ENCODE peak calls at places on chromosomes 16 and 17, in four cellular contexts. N is left lung, U is IMR-90, H is body of pancreas. E is an unnamed sample. For H3K4me1, the result is how much of the 10 kb centered on the place peaks cover.

GRCh38 chr16:6209355-6209930 is 1111.8 kb upstream of the EEF2KMT start:
- DNase-seq in H (no peak), N (no peak), U (no peak), E (no peak)

GRCh38 chr16:29857133-29857760 is 5.8 kb downstream of the CDIPT start:
- DNase-seq in N (no peak), U (peak), H (no peak), E (no peak)

GRCh38 chr17:74332763-74333220 is 6.8 kb downstream of the KIF19 start:
- DNase-seq in N (no peak), H (no peak), U (no peak), E (no peak)

GRCh38 chr17:14744716-14745115 is 443.8 kb downstream of the HS3ST3B1 start:
- DNase-seq in H (no peak), N (no peak), U (peak), E (no peak)

GRCh38 chr17:82696916-82697807 is 1.3 kb downstream of the RAB40B start:
- DNase-seq in N (peak), H (no peak), U (no peak), E (no peak)

GRCh38 chr17:66687570-66688284 is 147.2 kb upstream of the CACNG5 start:
- DNase-seq in H (no peak), U (no peak), N (no peak), E (no peak)

GRCh38 chr17:32746698-32747097 is 130.2 kb downstream of the MYO1D start:
- DNase-seq in U (peak), N (no peak), H (no peak), E (no peak)

GRCh38 chr17:7750321-7750821 is 32.8 kb downstream of the DNAH2 start:
- DNase-seq in H (no peak), U (peak), N (no peak), E (no peak)

GRCh38 chr16:86929149-86929871 is 351.0 kb downstream of the FOXL1 start:
- DNase-seq in U (peak), N (no peak), H (no peak), E (no peak)

GRCh38 chr16:53404959-53405358 is 29.3 kb upstream of the RBL2 start:
- DNase-seq in N (no peak), H (no peak), U (no peak), E (no peak)

GRCh38 chr17:17841620-17842025 is 4.8 kb upstream of the SREBF1 start:
- DNase-seq in N (no peak), U (no peak), H (peak), E (no peak)

GRCh38 chr17:4968916-4969550 is 1.4 kb upstream of the SPAG7 start:
- DNase-seq in N (no peak), H (no peak), U (peak), E (no peak)

DNA sequence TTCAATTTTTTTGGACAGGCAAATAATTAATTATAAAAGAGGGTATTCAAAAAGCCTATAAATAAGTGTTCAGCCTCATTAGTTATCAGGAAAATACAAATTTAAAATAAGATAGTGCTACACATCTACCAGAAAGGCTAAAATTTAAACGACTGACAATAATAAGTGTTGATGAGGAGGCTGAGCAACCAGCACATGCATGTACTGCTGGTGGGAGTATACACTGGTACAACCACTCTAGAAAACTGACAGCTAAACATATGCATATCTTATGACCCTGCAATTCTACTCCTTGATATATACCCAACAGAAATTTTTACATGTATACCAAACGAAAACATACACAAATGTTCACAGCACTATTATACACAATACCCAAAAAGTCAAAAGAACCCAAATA is 27.1 kb downstream of the XPO6 start:
- DNase-seq in H (no peak), N (no peak), U (no peak), E (no peak)
- H3K4me1 ChIP-seq in H (half or more), N (half or more), U (under half), E (under half)

GRCh38 chr17:1009411-1010085 is 12.6 kb downstream of the TIMM22 start:
- DNase-seq in N (no peak), U (no peak), H (no peak), E (no peak)
- H3K4me1 ChIP-seq in N (under half), U (under half), H (under half), E (under half)

GRCh38 chr17:40323731-40324650 is 15.0 kb downstream of the RARA start:
- DNase-seq in H (peak), U (peak), N (peak), E (peak)

GRCh38 chr17:40321502-40322416 is 12.8 kb downstream of the RARA start:
- DNase-seq in N (peak), H (no peak), U (no peak), E (no peak)

GRCh38 chr17:40325156-40326013 is 16.4 kb downstream of the RARA start:
- DNase-seq in H (no peak), N (peak), U (no peak), E (no peak)

GRCh38 chr17:40322417-40323315 is 13.7 kb downstream of the RARA start:
- DNase-seq in U (peak), N (peak), H (peak), E (peak)

DNA sequence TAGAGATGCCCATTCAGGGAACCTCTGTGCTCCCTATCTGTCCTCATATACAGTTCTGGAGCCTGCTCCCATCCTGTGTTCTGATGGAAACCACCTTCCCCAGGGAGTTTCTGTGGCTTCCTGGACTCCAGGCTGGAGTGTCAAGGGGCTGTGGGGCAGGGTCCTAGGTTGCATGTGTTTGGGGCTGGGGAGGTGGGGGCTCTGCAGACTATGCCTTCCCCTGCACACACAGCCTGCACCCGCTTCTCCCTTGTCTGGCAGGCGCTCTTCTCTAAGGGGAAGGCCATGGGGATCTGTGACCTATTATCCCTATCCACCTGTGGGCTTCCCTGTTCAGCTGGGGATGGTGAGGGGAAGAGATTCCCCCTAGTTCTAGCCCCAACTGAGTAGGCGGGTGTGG is 14.3 kb downstream of the RARA start:
- DNase-seq in H (no peak), N (peak), U (no peak), E (no peak)
- H3K4me1 ChIP-seq in H (half or more), N (half or more), U (half or more), E (half or more)

GRCh38 chr17:40112718-40113109 is 9.1 kb upstream of the MSL1 start:
- DNase-seq in H (no peak), N (no peak), U (no peak), E (peak)

GRCh38 chr17:40113110-40113960 is 8.4 kb upstream of the MSL1 start:
- DNase-seq in N (peak), H (peak), U (peak), E (peak)

GRCh38 chr17:40112191-40112590 is 9.6 kb upstream of the MSL1 start:
- DNase-seq in N (no peak), H (no peak), U (no peak), E (no peak)

GRCh38 chr17:40115101-40115436 is 6.7 kb upstream of the MSL1 start:
- DNase-seq in N (no peak), U (no peak), H (no peak), E (no peak)

DNA sequence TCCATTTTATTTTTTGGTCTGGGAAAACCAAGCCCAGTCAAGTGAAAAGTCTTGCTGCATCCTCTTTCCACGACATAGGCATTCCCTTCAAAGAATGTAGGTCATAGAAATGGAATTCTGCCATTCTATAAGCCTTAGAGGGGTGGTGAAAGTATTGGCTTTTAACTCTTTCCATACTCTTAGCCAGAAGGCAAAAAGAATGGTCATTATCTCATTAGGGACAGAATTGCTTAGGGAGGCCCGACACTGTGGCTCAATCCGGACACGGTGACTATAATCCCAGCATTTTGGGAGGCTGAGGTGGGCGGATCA is 7.9 kb upstream of the MSL1 start:
- DNase-seq in N (no peak), U (peak), H (no peak), E (no peak)
- H3K4me1 ChIP-seq in N (half or more), U (under half), H (half or more), E (under half)

GRCh38 chr17:77381185-77381700 is 240.5 kb downstream of the SEC14L1 start:
- DNase-seq in N (no peak), U (no peak), H (no peak), E (no peak)

GRCh38 chr17:77381731-77382130 is 241.0 kb downstream of the SEC14L1 start:
- DNase-seq in H (no peak), U (no peak), N (no peak), E (no peak)

GRCh38 chr17:77379065-77379428 is 238.3 kb downstream of the SEC14L1 start:
- DNase-seq in N (no peak), U (no peak), H (no peak), E (no peak)

GRCh38 chr17:77379837-77380236 is 239.1 kb downstream of the SEC14L1 start:
- DNase-seq in U (no peak), H (no peak), N (no peak), E (no peak)

DNA sequence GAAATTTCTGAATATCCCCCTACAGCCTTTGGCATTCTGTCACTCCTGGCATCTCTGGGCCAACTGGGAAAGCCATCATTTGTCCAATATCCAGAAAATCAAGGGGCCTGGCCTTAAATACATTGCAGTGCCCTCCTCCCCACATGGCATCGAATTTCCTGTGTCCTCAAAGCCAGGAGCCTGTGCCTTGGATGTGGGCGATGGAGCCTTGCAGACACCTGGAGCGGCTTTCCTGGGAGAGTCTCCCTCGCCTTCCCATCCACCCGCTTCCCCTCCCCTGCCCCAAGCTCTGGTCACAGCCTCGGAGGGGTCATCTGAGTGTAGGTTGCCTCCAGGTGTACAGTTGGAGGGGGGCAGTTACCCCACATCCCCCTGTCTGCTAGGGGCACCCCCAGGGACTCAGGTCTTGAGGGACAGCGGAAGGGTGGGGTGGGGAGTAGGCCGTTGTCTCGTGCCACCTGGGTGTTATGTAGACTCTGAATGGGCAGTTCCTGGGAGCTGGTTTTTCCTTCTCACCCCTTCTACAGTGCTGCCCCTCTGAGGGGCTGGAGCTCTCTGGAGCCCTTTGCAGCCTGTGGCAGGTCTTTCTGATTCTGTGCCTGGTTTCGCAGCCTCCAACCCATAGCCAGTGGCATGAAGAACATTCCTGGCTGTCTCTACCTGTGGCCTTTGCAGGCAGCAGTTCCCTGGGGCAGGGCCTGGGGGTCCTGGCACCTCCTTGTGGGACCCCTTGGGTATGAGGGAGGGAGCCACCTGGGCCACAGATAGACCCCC is 239.8 kb downstream of the SEC14L1 start:
- DNase-seq in H (no peak), U (no peak), N (no peak), E (no peak)
- H3K4me1 ChIP-seq in H (half or more), U (half or more), N (half or more), E (half or more)

DNA sequence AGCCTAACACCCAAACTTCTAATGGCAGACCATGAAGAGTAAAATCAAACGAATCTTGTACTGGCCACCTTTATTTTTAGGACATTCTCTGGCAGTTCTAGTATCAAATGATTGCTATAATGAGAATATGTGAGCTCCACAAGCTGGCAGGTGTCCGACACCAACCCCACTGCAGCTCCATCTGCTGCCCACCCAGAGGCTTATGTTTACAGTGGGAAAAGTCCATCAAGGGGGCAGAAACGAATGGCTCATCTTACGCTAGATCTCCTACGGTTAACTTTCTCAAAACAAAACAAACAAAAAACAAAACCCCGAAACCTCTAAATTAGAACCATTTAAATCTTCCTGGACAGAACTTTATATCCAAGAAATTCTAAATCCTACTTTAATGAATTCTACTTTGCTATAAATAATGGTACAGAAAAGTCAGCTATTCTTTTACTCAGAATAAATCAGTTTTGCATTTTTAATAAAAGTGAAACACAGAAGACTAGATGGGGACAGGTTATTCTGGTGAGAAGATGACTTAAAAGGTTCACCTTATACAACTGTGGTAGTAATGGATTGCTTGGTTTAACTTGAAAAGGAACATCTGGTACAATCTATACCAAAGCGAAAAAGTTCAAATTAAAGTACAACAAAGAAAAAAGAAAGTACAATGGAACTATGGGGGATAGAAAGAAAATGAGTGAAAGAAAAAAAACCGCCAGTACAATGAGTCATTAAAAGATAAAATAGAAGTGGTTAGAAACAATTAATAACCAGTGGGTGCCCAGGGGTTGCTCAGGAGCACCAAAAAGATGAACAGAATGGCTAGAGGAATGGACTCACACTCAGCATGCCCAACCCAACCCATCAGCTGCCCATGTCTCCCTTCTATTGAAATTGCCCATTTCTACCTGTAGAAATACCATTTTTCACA is 40.2 kb downstream of the GRB2 start:
- DNase-seq in H (no peak), U (no peak), N (no peak), E (no peak)
- H3K4me1 ChIP-seq in H (half or more), U (under half), N (half or more), E (half or more)

GRCh38 chr16:71899171-71899570 is 3.8 kb downstream of the IST1 start:
- DNase-seq in N (no peak), U (no peak), H (no peak), E (no peak)
- H3K4me1 ChIP-seq in N (half or more), U (under half), H (half or more), E (under half)

GRCh38 chr16:89069920-89070319 is 23.7 kb upstream of the ACSF3 start:
- DNase-seq in U (no peak), H (no peak), N (no peak), E (no peak)

GRCh38 chr16:89072216-89073130 is 21.2 kb upstream of the ACSF3 start:
- DNase-seq in N (peak), H (no peak), U (no peak), E (no peak)

GRCh38 chr16:89073346-89074221 is 20.1 kb upstream of the ACSF3 start:
- DNase-seq in H (no peak), N (peak), U (no peak), E (no peak)

GRCh38 chr16:89070590-89070989 is 23.1 kb upstream of the ACSF3 start:
- DNase-seq in H (no peak), U (no peak), N (peak), E (no peak)

GRCh38 chr16:89071686-89072182 is 21.9 kb upstream of the ACSF3 start:
- DNase-seq in U (no peak), H (no peak), N (peak), E (no peak)
- H3K4me1 ChIP-seq in U (under half), H (under half), N (under half), E (under half)

GRCh38 chr17:50267074-50267841 is 7.0 kb upstream of the TMEM92 start:
- DNase-seq in U (peak), H (no peak), N (no peak), E (no peak)
- H3K4me1 ChIP-seq in U (half or more), H (under half), N (under half), E (under half)

DNA sequence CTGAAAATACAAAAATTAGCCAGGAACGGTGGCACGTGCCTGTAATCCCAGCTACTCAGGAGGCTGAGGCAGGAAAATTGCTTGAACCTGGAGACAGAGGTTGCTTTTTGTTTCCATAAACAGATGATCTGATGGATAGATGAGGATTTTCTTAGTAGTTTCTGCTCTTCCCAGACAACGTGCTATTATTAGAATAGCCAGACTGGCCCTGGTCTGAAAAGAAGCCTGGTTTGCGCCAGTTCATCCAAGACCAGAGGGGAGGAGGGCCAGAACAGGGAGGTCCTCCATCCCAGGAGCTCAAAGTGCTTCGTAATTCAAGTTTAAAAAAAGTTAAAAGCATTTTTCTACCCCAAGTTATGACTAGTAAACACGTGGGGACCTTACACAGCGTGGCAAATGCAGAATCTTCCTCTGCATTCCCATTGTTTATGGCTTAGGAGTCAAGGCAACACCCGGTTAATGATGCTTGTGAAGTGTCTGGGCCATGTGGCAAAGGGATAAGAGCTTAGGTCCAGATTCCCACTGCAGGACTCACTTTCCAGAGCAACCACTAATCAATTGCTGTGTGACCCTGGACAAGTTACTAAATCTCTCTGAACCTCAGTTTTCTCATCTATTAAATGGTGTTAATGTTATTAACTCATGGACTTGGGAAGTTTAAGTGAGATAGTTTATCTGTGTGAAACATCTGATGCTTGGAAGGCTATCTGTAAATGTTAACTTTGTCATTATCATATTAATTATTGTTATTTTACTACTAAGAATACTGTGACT is 205.4 kb downstream of the CCDC182 start:
- DNase-seq in N (no peak), U (no peak), H (no peak), E (no peak)
- H3K4me1 ChIP-seq in N (under half), U (under half), H (under half), E (under half)

E was measured in ascending aorta.